ENCODE peak calls at places on chromosome 19, in four cellular contexts. G is heart right ventricle; A is mucosa of descending colon; B is activated T-cell treated with anti-CD3 and anti-CD28 coated beads, Interleukin-2, amount 50 U/mL, for 72 hours. Z is an unnamed sample.

GRCh38 chr19:42555317-42555716 is 27.0 kb upstream of the CEACAM1 start:
- ATAC-seq in G (peak), A (peak), B (no peak), Z (no peak)

GRCh38 chr19:46115396-46116109 is 8.9 kb downstream of the IGFL3 start:
- ATAC-seq in G (no peak), A (no peak), B (peak), Z (peak)

GRCh38 chr19:40740747-40741146 is 9.5 kb downstream of the ACTMAP start:
- ATAC-seq in G (peak), A (peak), B (no peak), Z (peak)

GRCh38 chr19:5047251-5047935 is 78.5 kb downstream of the KDM4B start:
- ATAC-seq in G (no peak), A (no peak), B (no peak), Z (no peak)

GRCh38 chr19:41449865-41450178 is 6.9 kb downstream of the ERICH4 start:
- ATAC-seq in G (no peak), A (no peak), B (peak), Z (peak)

GRCh38 chr19:46601318-46602224 is at the start of gene CALM3:
- ATAC-seq in G (peak), A (no peak), B (no peak), Z (no peak)

GRCh38 chr19:2611483-2612464 is 90.7 kb downstream of the GNG7 start:
- ATAC-seq in G (no peak), A (no peak), B (no peak), Z (no peak)

GRCh38 chr19:50358483-50359431 is 6.7 kb downstream of the NAPSA start:
- ATAC-seq in G (peak), A (peak), B (peak), Z (peak)

GRCh38 chr19:10517760-10518443 is 655 bp upstream of the S1PR5 start:
- ATAC-seq in G (peak), A (peak), B (peak), Z (peak)

GRCh38 chr19:33047422-33047821 is 17.3 kb downstream of the RHPN2 start:
- ATAC-seq in G (no peak), A (peak), B (no peak), Z (peak)

GRCh38 chr19:42512743-42513304 is 15.5 kb downstream of the CEACAM1 start:
- ATAC-seq in G (no peak), A (peak), B (peak), Z (no peak)

GRCh38 chr19:11496391-11497163 is 9.1 kb downstream of the ZNF653 start:
- ATAC-seq in G (peak), A (peak), B (peak), Z (peak)

GRCh38 chr19:5697022-5697889 is 7.2 kb downstream of the RPL36 start:
- ATAC-seq in G (no peak), A (no peak), B (no peak), Z (no peak)

GRCh38 chr19:48627211-48627864 is 8.0 kb downstream of the SPHK2 start:
- ATAC-seq in G (no peak), A (peak), B (peak), Z (no peak)

GRCh38 chr19:35693835-35694599 is 10.3 kb upstream of the ZBTB32 start:
- ATAC-seq in G (peak), A (peak), B (peak), Z (peak)

GRCh38 chr19:2743099-2743498 is 3.3 kb upstream of the SLC39A3 start:
- ATAC-seq in G (no peak), A (no peak), B (no peak), Z (no peak)

GRCh38 chr19:10288662-10289166 is 1.0 kb upstream of the ICAM5 start:
- ATAC-seq in G (no peak), A (peak), B (peak), Z (no peak)

GRCh38 chr19:51794865-51795490 is at the start of gene FPR3:
- ATAC-seq in G (no peak), A (no peak), B (no peak), Z (no peak)

GRCh38 chr19:45785097-45785496 is 2.8 kb upstream of the DMPK start:
- ATAC-seq in G (no peak), A (no peak), B (no peak), Z (no peak)

GRCh38 chr19:1279782-1280341 is 4.5 kb downstream of the FAM174C start:
- ATAC-seq in G (peak), A (peak), B (no peak), Z (peak)

GRCh38 chr19:37334179-37335071 is 36.5 kb upstream of the ZNF527 start:
- ATAC-seq in G (peak), A (peak), B (peak), Z (peak)

GRCh38 chr19:18699403-18700054 is 16.0 kb downstream of the CRTC1 start:
- ATAC-seq in G (no peak), A (peak), B (no peak), Z (peak)

GRCh38 chr19:51565583-51565982 is 5.5 kb upstream of the ZNF175 start:
- ATAC-seq in G (no peak), A (no peak), B (no peak), Z (no peak)

GRCh38 chr19:6278740-6279619 is 795 bp downstream of the MLLT1 start:
- ATAC-seq in G (no peak), A (no peak), B (no peak), Z (peak)

Z was measured in esophagus mucosa.